ENCODE peak calls at places on chromosomes 11 and 22, in ten cellular contexts. H is smooth muscle cell of the brain vasculature, J is HEK293T, B is hippocampal formation, N is colonic mucosa, O is KG1, F is MCF 10A, E is iPS-NIHi11, R is neural crest cell, M is stomach. Z is an unnamed sample.

GRCh38 chr11:23730307-23730998 is 766.4 kb upstream of the LUZP2 start:
- DNase-seq in B (no peak), F (no peak), J (no peak), N (no peak), E (no peak), O (no peak), R (no peak), M (no peak), H (no peak), Z (no peak)

GRCh38 chr22:22710719-22711531 is 66.5 kb downstream of the GGTLC2 start:
- DNase-seq in R (peak; percentile 59), M (peak; percentile 74), H (no peak), O (peak; percentile 14), N (peak; percentile 77), J (peak; percentile 76), F (peak; percentile 60), E (peak; percentile 81), B (no peak), Z (no peak)

GRCh38 chr11:10544491-10545470 is 3.8 kb upstream of the RNF141 start:
- DNase-seq in H (no peak), M (no peak), E (no peak), F (no peak), B (no peak), O (no peak), J (no peak), N (no peak), R (no peak), Z (no peak)

GRCh38 chr11:57001674-57002401 is 13.1 kb downstream of the OR5AK2 start:
- DNase-seq in J (no peak), N (no peak), O (no peak), M (no peak), R (no peak), H (no peak), B (no peak), F (peak; percentile 11), E (no peak), Z (no peak)

GRCh38 chr11:96246718-96247540 is 96.1 kb downstream of the MAML2 start:
- DNase-seq in B (peak; percentile 36), H (no peak), M (no peak), O (peak; percentile 52), F (peak; percentile 71), R (no peak), N (no peak), J (no peak), E (no peak), Z (no peak)

GRCh38 chr22:44371741-44372525 is 59.2 kb upstream of the SHISAL1 start:
- DNase-seq in M (no peak), N (no peak), F (no peak), E (no peak), B (no peak), R (no peak), H (no peak), J (no peak), O (no peak), Z (no peak)

GRCh38 chr11:33311680-33312079 is 54.5 kb downstream of the HIPK3 start:
- DNase-seq in M (no peak), E (no peak), N (no peak), R (no peak), J (no peak), B (no peak), O (no peak), H (no peak), F (no peak), Z (no peak)

GRCh38 chr11:44096360-44097188 is 1.1 kb downstream of the EXT2 start:
- DNase-seq in H (no peak), R (no peak), E (no peak), F (peak; percentile 64), J (no peak), N (peak; percentile 21), B (no peak), M (no peak), O (no peak), Z (no peak)

GRCh38 chr11:19982761-19983495 is 177.3 kb downstream of the DBX1 start:
- DNase-seq in M (no peak), E (no peak), F (no peak), J (no peak), N (no peak), O (no peak), B (no peak), H (no peak), R (no peak), Z (no peak)

GRCh38 chr11:86115542-86116385 is 46.9 kb upstream of the PICALM start:
- DNase-seq in M (no peak), H (no peak), R (no peak), O (no peak), F (peak; percentile 30), E (no peak), J (no peak), B (no peak), N (no peak), Z (no peak)

GRCh38 chr11:45872513-45873356 is 12.7 kb upstream of the MAPK8IP1 start:
- DNase-seq in F (peak; percentile 75), B (peak; percentile 37), J (peak; percentile 89), N (no peak), R (peak; percentile 65), E (peak; percentile 91), H (no peak), M (peak; percentile 39), O (no peak), Z (no peak)

GRCh38 chr11:47980907-47981621 is 705 bp downstream of the PTPRJ start:
- DNase-seq in R (peak; percentile 63), J (peak; percentile 59), H (no peak), B (no peak), E (peak; percentile 80), N (peak; percentile 60), O (no peak), M (peak; percentile 65), F (no peak), Z (no peak)

GRCh38 chr22:30969532-30970355 is 679 bp downstream of the TUG1 start:
- DNase-seq in J (peak; percentile 54), B (no peak), H (peak; percentile 9), N (peak; percentile 53), F (peak; percentile 37), E (no peak), M (peak; percentile 31), O (no peak), R (no peak), Z (no peak)

GRCh38 chr11:17907046-17907445 is 105.8 kb downstream of the SERGEF start:
- DNase-seq in R (no peak), O (no peak), F (no peak), E (no peak), N (no peak), H (no peak), M (no peak), B (no peak), J (no peak), Z (no peak)

GRCh38 chr22:35538801-35539321 is 1.8 kb upstream of the RASD2 start:
- DNase-seq in R (peak; percentile 51), H (no peak), J (peak; percentile 70), F (peak; percentile 51), B (no peak), E (peak; percentile 77), N (peak; percentile 49), M (no peak), O (no peak), Z (no peak)

GRCh38 chr11:83060965-83061364 is 10.7 kb downstream of the RAB30 start:
- DNase-seq in E (no peak), B (no peak), M (no peak), N (no peak), H (no peak), O (no peak), R (no peak), F (no peak), J (no peak), Z (no peak)

GRCh38 chr11:94525933-94526332 is 13.7 kb downstream of the C11orf97 start:
- DNase-seq in H (peak; percentile 54), R (no peak), J (no peak), N (peak; percentile 92), M (peak; percentile 88), E (peak; percentile 29), F (peak; percentile 58), O (peak; percentile 22), B (no peak), Z (peak; percentile 53)

GRCh38 chr22:41929158-41929896 is 2.7 kb upstream of the TNFRSF13C start:
- DNase-seq in H (no peak), J (no peak), M (no peak), O (no peak), E (no peak), F (no peak), B (no peak), R (no peak), N (no peak), Z (no peak)

GRCh38 chr11:115476463-115477286 is 27.5 kb downstream of the CADM1 start:
- DNase-seq in O (no peak), M (no peak), R (no peak), E (no peak), B (no peak), F (no peak), N (no peak), J (peak; percentile 31), H (no peak), Z (no peak)

GRCh38 chr22:30382340-30382739 is 4.9 kb downstream of the RNF215 start:
- DNase-seq in F (no peak), B (no peak), O (no peak), H (no peak), N (no peak), J (no peak), E (no peak), M (no peak), R (no peak), Z (no peak)

GRCh38 chr11:97269527-97269926 is 879.7 kb downstream of the JRKL start:
- DNase-seq in O (no peak), B (no peak), N (no peak), R (no peak), H (no peak), F (peak; percentile 45), M (no peak), E (peak; percentile 68), J (peak; percentile 39), Z (no peak)

GRCh38 chr11:113481226-113481625 is 6.0 kb upstream of the DRD2 start:
- DNase-seq in F (no peak), M (no peak), H (no peak), B (no peak), N (no peak), O (no peak), E (no peak), R (no peak), J (no peak), Z (no peak)

GRCh38 chr22:37752189-37753061 is 55.3 kb upstream of the GCAT start:
- DNase-seq in E (peak; percentile 52), J (no peak), O (no peak), M (peak; percentile 93), H (peak; percentile 86), B (peak; percentile 4), F (peak; percentile 100), N (peak; percentile 85), R (peak; percentile 30), Z (peak; percentile 76)

GRCh38 chr11:111604392-111605009 is 2.3 kb downstream of the SIK2 start:
- DNase-seq in F (peak; percentile 45), E (peak; percentile 43), H (peak; percentile 26), N (no peak), B (peak; percentile 78), R (no peak), O (peak; percentile 38), M (no peak), J (peak; percentile 42), Z (no peak)

GRCh38 chr11:62370743-62371440 is 33.6 kb downstream of the ASRGL1 start:
- DNase-seq in F (no peak), B (no peak), O (no peak), J (no peak), N (peak; percentile 74), R (no peak), E (peak; percentile 18), H (no peak), M (peak; percentile 52), Z (no peak)

GRCh38 chr11:123061403-123062157 is at the start of gene HSPA8:
- DNase-seq in M (peak; percentile 60), B (no peak), E (peak; percentile 16), F (peak; percentile 75), H (no peak), J (no peak), O (no peak), N (peak; percentile 80), R (no peak), Z (no peak)

Z was measured in pulmonary artery endothelial cell.